ENCODE peak calls at places on chromosomes 6 and 20, in four cellular contexts. Q is AG04450; C is naive thymus-derived CD4-positive, alpha-beta T cell; H is uterus. K is an unnamed sample.

GRCh38 chr6:63923139-63923739 is 287.6 kb downstream of the PHF3 start:
- DNase-seq in C (no peak), Q (peak), H (no peak), K (no peak)

GRCh38 chr6:22412994-22413393 is 116.2 kb upstream of the PRL start:
- DNase-seq in C (no peak), H (no peak), Q (no peak), K (no peak)

GRCh38 chr6:87465041-87465440 is 7.7 kb upstream of the SLC35A1 start:
- DNase-seq in H (no peak), Q (no peak), C (no peak), K (no peak)

GRCh38 chr20:49156481-49156880 is 31.7 kb downstream of the STAU1 start:
- DNase-seq in C (no peak), H (no peak), Q (no peak), K (no peak)

GRCh38 chr6:116158641-116159040 is 32.7 kb upstream of the COL10A1 start:
- DNase-seq in Q (no peak), C (no peak), H (no peak), K (no peak)

GRCh38 chr6:128168244-128168643 is 267.4 kb upstream of the THEMIS start:
- DNase-seq in C (no peak), Q (no peak), H (no peak), K (no peak)

GRCh38 chr6:7467007-7467897 is 74.2 kb upstream of the DSP start:
- DNase-seq in H (no peak), Q (no peak), C (no peak), K (no peak)

GRCh38 chr6:139291813-139292619 is at the start of gene TXLNB:
- DNase-seq in H (peak), Q (peak), C (peak), K (peak)

GRCh38 chr6:33075568-33076405 is at the start of gene HLA-DPB1:
- DNase-seq in H (no peak), C (peak), Q (no peak), K (peak)

GRCh38 chr6:49553353-49553752 is 2.9 kb downstream of the C6orf141 start:
- DNase-seq in H (no peak), Q (no peak), C (no peak), K (peak)

GRCh38 chr6:49550413-49551125 is at the start of gene C6orf141:
- DNase-seq in H (no peak), Q (no peak), C (no peak), K (no peak)

GRCh38 chr6:49551126-49551865 is 828 bp downstream of the C6orf141 start:
- DNase-seq in H (no peak), C (no peak), Q (no peak), K (no peak)

GRCh38 chr6:49551866-49552129 is 1.3 kb downstream of the C6orf141 start:
- DNase-seq in Q (no peak), C (no peak), H (no peak), K (no peak)

GRCh38 chr6:49552596-49552995 is 2.1 kb downstream of the C6orf141 start:
- DNase-seq in H (no peak), C (no peak), Q (no peak), K (no peak)
- H3K4me3 ChIP-seq in H (no peak), C (no peak), Q (no peak), K (no peak)

GRCh38 chr6:99143108-99143828 is 195.5 kb upstream of the FBXL4 start:
- DNase-seq in H (no peak), C (no peak), Q (no peak), K (no peak)

GRCh38 chr6:99138445-99138844 is 190.7 kb upstream of the FBXL4 start:
- DNase-seq in Q (no peak), H (no peak), C (no peak), K (no peak)
- H3K4me3 ChIP-seq in Q (no peak), H (no peak), C (no peak), K (no peak)

DNA sequence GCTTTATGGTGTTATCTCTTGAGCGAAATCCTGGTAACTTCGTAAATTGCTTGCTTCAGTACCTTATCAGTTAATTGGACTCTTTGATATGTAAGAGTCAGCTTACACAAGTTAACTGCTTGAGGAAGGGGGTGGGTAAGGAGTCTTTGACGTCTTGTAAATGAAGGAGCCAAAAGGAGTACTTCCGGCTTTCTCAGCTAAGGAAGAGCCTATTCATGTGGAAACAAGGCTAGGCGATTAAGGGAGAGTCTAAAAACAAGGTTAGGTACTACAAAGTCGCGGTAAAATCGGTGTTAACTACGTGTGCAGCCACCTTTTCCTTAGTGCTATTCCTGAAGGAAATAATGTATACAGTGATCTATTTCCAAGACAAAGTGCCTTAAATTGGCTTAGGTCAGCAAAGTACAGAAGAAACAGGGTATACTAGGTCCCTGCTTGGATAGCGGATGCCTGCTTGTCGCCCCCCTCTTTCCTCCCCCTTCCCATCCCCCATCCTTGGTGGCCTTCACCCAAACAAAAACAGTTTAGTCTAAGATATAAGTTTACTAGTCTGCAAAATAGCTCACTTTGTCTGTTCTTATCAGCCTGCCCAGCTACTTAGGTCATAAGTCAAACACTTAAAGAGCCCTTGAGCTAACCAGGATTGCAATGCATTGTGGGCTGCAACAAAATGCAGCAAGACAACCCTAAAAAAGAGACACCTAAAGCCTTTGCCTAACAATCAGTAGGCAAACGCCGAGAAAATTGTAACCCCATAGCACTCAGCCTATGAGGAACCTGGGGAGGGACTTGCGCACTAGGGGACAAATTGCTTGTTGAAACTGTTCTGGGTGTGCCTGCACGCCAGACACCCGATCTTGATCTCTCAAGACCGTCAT is 147.3 kb downstream of the TRIM27 start:
- DNase-seq in Q (no peak), H (no peak), C (no peak), K (no peak)
- H3K4me3 ChIP-seq in Q (no peak), H (no peak), C (no peak), K (no peak)

GRCh38 chr20:35517125-35517524 is 12.3 kb downstream of the C20orf173 start:
- DNase-seq in C (no peak), Q (no peak), H (no peak), K (no peak)
- H3K4me3 ChIP-seq in C (no peak), Q (no peak), H (no peak), K (no peak)

DNA sequence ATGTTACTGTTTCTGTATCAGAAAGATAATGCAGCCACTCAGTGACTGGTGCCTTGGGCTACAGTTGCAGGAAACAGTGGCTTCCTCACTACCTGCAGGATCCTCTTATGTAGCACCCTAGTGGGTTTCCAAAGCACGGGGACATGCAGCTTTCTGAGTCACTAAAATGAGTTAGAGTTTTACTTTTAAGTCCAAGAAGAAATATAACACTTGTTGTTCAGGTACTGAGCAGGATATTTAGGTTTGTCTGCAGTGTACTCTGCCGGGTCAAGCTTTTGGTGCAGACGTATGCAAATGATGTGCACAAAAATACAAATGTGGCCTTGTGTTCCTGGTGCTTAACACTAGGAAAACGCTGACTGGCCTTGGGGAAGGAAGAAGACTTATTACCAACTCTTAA is 22.0 kb downstream of the ACSS1 start:
- DNase-seq in Q (no peak), C (no peak), H (no peak), K (no peak)
- H3K4me3 ChIP-seq in Q (no peak), C (peak), H (no peak), K (no peak)

K was measured in BJ.